ENCODE peak calls at places on chromosomes 16 and 17, in ten cellular contexts. A, J, U, H, E, L, D, P, O and Z are unnamed samples.

GRCh38 chr16:75942901-75943300 is 216.6 kb upstream of the CPHXL start:
- DNase-seq in U (no peak), D (no peak), P (no peak), A (no peak), H (no peak), L (no peak), E (no peak), O (no peak), J (no peak), Z (no peak)

GRCh38 chr16:30813821-30814189 is 26.8 kb upstream of the ZNF629 start:
- DNase-seq in P (no peak), J (no peak), D (no peak), O (no peak), H (no peak), L (no peak), E (no peak), A (no peak), U (no peak), Z (peak; percentile 34)

GRCh38 chr17:44901323-44901965 is 2.2 kb upstream of the EFTUD2 start:
- DNase-seq in E (no peak), U (no peak), O (peak; percentile 23), A (no peak), J (peak; percentile 79), H (peak; percentile 50), P (no peak), L (no peak), D (no peak), Z (peak; percentile 61)

GRCh38 chr17:29613371-29613837 is 9.3 kb downstream of the CORO6 start:
- DNase-seq in D (peak; percentile 98), A (peak; percentile 98), U (peak; percentile 88), E (peak; percentile 97), J (peak; percentile 59), P (peak; percentile 98), L (no peak), H (peak; percentile 93), O (no peak), Z (peak; percentile 92)

GRCh38 chr16:55494994-55495421 is 13.9 kb upstream of the LPCAT2 start:
- DNase-seq in U (no peak), L (no peak), E (no peak), A (peak; percentile 75), P (no peak), J (peak; percentile 96), O (peak; percentile 98), H (peak; percentile 95), D (peak; percentile 61), Z (peak; percentile 82)

GRCh38 chr17:44865921-44866320 is 18.2 kb downstream of the HIGD1B start:
- DNase-seq in E (no peak), H (no peak), J (no peak), L (no peak), D (no peak), U (no peak), A (no peak), P (no peak), O (peak; percentile 41), Z (no peak)

GRCh38 chr17:30413109-30413508 is 34.4 kb downstream of the CPD start:
- DNase-seq in L (no peak), O (no peak), H (no peak), U (no peak), J (peak; percentile 72), A (no peak), P (no peak), E (no peak), D (no peak), Z (peak; percentile 79)

GRCh38 chr17:78736526-78737079 is 45.5 kb downstream of the CYTH1 start:
- DNase-seq in J (no peak), O (no peak), P (peak; percentile 91), H (no peak), D (peak; percentile 94), A (peak; percentile 80), U (peak; percentile 64), L (peak; percentile 89), E (peak; percentile 62), Z (peak; percentile 97)

GRCh38 chr16:2487517-2487842 is 12.6 kb downstream of the TBC1D24 start:
- DNase-seq in E (no peak), L (no peak), H (no peak), J (peak; percentile 11), O (no peak), D (no peak), A (no peak), P (no peak), U (no peak), Z (no peak)

GRCh38 chr16:2485811-2486507 is 11.0 kb downstream of the TBC1D24 start:
- DNase-seq in H (no peak), D (no peak), E (no peak), P (no peak), L (no peak), O (no peak), J (no peak), A (no peak), U (no peak), Z (no peak)

GRCh38 chr16:2487903-2488531 is 13.1 kb downstream of the TBC1D24 start:
- DNase-seq in A (no peak), L (no peak), D (no peak), E (no peak), O (no peak), U (no peak), H (no peak), P (no peak), J (no peak), Z (no peak)

GRCh38 chr16:2484898-2485508 is 10.1 kb downstream of the TBC1D24 start:
- DNase-seq in J (no peak), A (no peak), O (no peak), E (no peak), L (no peak), D (no peak), P (no peak), U (no peak), H (no peak), Z (no peak)

DNA sequence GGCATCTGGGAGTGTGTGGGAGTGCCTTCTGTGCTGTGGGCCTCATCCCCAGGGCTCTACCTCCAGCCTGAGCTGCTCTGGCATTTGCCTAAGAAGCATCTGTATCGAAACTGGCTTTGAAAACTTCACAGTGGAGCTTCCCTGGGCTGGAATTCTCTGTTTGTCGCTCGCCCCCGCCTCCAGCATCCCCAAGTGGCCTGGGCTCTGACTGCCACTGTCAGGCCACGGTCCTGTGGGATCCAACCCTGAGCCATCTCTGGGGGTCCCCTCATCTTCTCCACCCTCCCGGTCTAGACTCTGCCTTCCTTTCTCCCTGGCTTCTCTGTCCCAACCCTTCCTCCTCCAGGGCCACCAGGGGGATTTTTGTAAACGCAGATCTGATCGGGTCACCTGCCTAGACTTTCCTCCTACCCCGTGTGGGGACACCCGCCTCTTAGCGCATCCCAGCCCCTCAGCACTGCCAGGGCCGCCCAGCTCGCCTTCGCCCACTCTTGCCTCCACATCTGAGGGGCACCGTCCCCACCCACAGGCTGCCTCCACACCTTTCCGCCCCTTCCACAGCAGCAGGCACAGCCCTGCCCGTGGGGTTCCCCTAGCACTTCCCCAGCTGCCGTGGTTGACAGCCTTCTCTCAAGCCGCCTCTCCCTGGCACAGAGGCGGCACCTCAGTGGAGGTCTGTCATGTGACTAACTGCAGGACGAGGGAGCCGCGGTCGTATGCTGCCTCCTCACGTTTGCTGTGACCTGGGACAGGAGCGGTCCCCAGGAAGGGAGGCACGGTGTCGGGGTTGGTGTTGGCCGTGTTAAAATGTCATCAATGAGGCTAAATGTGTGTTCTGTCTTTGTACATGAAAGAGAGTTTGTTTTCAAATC is 12.0 kb downstream of the TBC1D24 start:
- DNase-seq in O (no peak), D (peak; percentile 64), A (no peak), J (peak; percentile 23), U (peak; percentile 41), H (peak; percentile 31), E (peak; percentile 79), P (peak; percentile 71), L (no peak), Z (peak; percentile 47)
- TF ChIP-seq CTCF in O (peak; percentile 6), D (no peak), A (no peak), J (peak; percentile 34), U (no peak), H (peak; percentile 9), E (peak; percentile 77), P (no peak), L (no peak), Z (peak; percentile 40)

DNA sequence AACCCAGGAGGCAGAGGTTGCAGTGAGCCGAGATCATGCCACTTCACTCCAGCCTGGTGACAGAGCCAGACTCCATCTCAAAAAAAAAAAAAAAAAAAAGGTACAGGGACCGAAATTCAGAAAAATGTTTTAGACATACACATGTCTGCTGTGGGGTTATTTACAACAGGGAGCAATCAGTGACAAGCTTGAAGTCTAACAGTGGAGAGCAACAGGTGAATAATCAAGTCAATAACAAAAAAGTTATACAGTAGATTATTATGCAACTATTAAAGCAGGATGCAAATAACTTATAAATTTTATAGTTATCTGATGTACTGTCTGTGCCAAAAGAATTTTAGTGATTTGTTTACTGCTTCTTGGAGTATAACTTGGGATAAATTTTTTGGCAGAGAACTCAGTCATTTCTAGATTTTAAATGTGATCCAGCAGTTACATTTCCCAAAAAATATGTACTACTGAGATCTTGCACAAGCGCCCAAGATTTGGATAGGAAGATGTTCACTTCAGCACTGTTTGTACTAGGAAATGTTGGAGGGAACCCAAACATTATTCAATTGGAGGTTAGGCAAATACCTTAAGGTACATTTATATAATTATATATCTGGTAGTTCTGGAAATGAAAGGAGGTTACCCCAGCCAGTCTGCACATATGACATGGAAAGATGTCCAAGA is 34.1 kb downstream of the EEF2K start:
- DNase-seq in J (peak; percentile 42), U (no peak), A (no peak), D (no peak), O (no peak), E (no peak), H (peak; percentile 57), P (no peak), L (no peak), Z (no peak)
- H3K4me3 ChIP-seq in J (no peak overlapping the region), U (no peak overlapping the region), A (no peak overlapping the region), D (no peak overlapping the region), O (no peak overlapping the region), E (no peak overlapping the region), H (no peak overlapping the region), P (no peak overlapping the region), L (no peak overlapping the region), Z (no peak overlapping the region)

DNA sequence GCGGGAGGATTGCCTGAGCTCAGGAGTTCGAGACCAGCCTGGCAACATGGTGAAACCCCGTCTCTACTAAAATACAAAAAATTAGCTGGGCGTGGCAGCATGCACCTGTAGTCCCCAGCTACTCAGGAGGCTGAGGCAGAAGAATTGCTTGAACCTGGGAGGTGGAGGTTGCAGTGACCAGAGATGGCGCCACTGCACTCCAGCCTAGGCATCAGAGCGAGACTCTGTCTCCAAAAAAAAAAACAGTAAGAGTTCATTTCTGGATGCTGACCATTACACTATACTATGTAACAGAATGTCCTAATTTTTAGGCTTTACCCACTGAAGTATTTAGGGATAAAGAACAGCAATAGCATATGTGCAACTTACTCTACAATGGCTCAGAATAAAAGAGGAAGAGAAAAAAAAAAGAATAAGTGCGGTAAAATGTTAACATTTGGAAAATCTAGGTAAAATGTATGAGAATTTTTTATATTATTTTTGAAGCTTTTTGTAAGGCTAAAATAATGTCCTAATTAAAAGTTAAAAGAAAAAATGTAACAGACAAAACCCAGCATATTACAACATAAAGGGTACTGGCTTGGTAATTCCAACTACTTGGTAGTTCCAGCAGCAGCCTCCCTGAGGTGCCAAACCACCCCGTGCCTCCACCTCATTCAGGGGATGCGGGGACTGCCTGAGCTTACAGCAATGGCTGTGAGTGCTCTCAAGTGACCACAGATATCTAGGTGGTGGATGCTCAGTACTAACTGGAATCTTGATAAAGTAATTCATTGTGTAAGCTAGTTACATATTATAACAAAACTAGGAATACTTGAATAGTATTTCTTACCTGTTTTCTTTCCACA is 10.9 kb downstream of the COPS3 start:
- DNase-seq in L (no peak), E (peak; percentile 17), H (peak; percentile 11), O (no peak), P (no peak), D (no peak), U (no peak), A (no peak), J (no peak), Z (peak; percentile 11)
- TF ChIP-seq CTCF in L (peak; percentile 48), E (peak; percentile 29), H (peak; percentile 46), O (peak; percentile 5), P (no peak), D (peak; percentile 11), U (no peak), A (no peak), J (no peak), Z (peak; percentile 33)

GRCh38 chr16:15635926-15636325 is 7.0 kb downstream of the MARF1 start:
- DNase-seq in E (no peak), U (no peak), A (no peak), P (no peak), H (no peak), D (no peak), J (no peak), O (no peak), L (no peak), Z (no peak)

GRCh38 chr16:15631730-15632409 is 11.1 kb downstream of the MARF1 start:
- DNase-seq in A (no peak), E (no peak), U (no peak), D (no peak), H (no peak), J (no peak), O (no peak), L (no peak), P (no peak), Z (no peak)

GRCh38 chr16:15640966-15641365 is 2.0 kb downstream of the MARF1 start:
- DNase-seq in P (no peak), J (no peak), H (no peak), L (no peak), D (no peak), O (no peak), E (no peak), A (no peak), U (no peak), Z (no peak)

GRCh38 chr16:15639061-15639568 is 3.8 kb downstream of the MARF1 start:
- DNase-seq in D (no peak), J (no peak), O (no peak), E (peak; percentile 25), P (no peak), H (no peak), U (no peak), L (no peak), A (no peak), Z (no peak)

DNA sequence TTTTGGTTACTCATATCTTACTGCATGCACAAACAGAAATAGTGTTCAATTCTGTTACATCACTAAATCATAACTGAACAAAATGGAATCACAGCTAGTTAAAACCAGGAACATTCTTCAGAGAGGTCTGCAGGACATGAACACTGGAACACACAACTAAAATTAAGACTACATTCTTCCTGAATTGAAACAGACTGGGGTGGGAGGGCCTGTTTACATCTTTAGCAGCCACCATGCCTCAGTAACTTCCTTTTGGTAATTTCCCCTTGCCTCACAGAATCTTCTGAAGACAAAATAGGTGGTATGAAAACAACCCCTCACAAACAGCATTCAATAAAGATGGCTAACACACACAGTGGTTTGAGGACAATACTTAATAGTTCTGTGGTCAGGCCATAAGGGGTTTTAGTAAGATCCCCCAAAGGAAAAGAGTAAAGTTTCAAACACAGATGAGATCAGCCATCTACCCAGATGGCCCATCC is 6.5 kb downstream of the MARF1 start:
- DNase-seq in O (no peak), J (no peak), A (no peak), L (no peak), U (no peak), H (no peak), E (peak; percentile 27), D (no peak), P (no peak), Z (no peak)
- H3K4me3 ChIP-seq in O (no peak overlapping the region), J (no peak overlapping the region), A (no peak overlapping the region), L (no peak overlapping the region), U (no peak overlapping the region), H (no peak overlapping the region), E (peak overlapping the region; percentile 14), D (no peak overlapping the region), P (no peak overlapping the region), Z (no peak overlapping the region)